ENCODE peak calls at places on chromosomes 12 and 14, in seven cellular contexts. G is activated CD4-positive, CD25-positive, alpha-beta regulatory T cell treated with anti-CD3 and anti-CD28 coated beads, Interleukin-2, amount 50 U/mL, for 24 hours; J is activated naive CD4-positive, alpha-beta T cell treated with anti-CD3 and anti-CD28 coated beads, Interleukin-2, amount 50 U/mL, for 72 hours; U is Panc1; V is left colon; E is T-cell; I is left ventricle myocardium superior. S is an unnamed sample.
A peak's percentile ranks its signal among the peaks of the same experiment; 100 is the strongest.

GRCh38 chr12:22160396-22161003 is 114.5 kb downstream of the CMAS start:
- ATAC-seq in G (peak; percentile 22), J (peak; percentile 22), U (no peak), V (no peak), E (peak; percentile 67), I (no peak), S (no peak)

GRCh38 chr14:20641591-20641990 is at the start of gene OR6S1:
- ATAC-seq in G (no peak), J (no peak), U (no peak), V (no peak), E (no peak), I (no peak), S (no peak)

GRCh38 chr12:60021235-60021634 is 425.4 kb downstream of the SLC16A7 start:
- ATAC-seq in G (no peak), J (no peak), U (no peak), V (no peak), E (no peak), I (no peak), S (no peak)

GRCh38 chr12:1130571-1130970 is 139.5 kb downstream of the ERC1 start:
- ATAC-seq in G (peak; percentile 21), J (no peak), U (no peak), V (peak; percentile 40), E (no peak), I (no peak), S (no peak)

GRCh38 chr14:99229654-99230215 is 42.3 kb downstream of the BCL11B start:
- ATAC-seq in G (no peak), J (no peak), U (no peak), V (no peak), E (peak; percentile 48), I (no peak), S (no peak)

GRCh38 chr12:29082522-29082921 is 66.6 kb upstream of the FAR2 start:
- ATAC-seq in G (peak; percentile 94), J (peak; percentile 99), U (no peak), V (no peak), E (no peak), I (no peak), S (no peak)

GRCh38 chr12:111435661-111436201 is 30.0 kb downstream of the SH2B3 start:
- ATAC-seq in G (no peak), J (no peak), U (peak; percentile 14), V (no peak), E (no peak), I (peak; percentile 2), S (no peak)

GRCh38 chr12:8664228-8664963 is 1.8 kb upstream of the MFAP5 start:
- ATAC-seq in G (no peak), J (no peak), U (no peak), V (no peak), E (no peak), I (peak; percentile 86), S (peak; percentile 83)

GRCh38 chr12:50991296-50991695 is 34.9 kb downstream of the SLC11A2 start:
- ATAC-seq in G (no peak), J (peak; percentile 28), U (no peak), V (no peak), E (no peak), I (no peak), S (no peak)

GRCh38 chr12:57623385-57623784 is 9.6 kb downstream of the B4GALNT1 start:
- ATAC-seq in G (no peak), J (no peak), U (no peak), V (no peak), E (no peak), I (no peak), S (no peak)

GRCh38 chr12:64082866-64083268 is 139.2 kb downstream of the KICS2 start:
- ATAC-seq in G (no peak), J (no peak), U (no peak), V (peak; percentile 64), E (no peak), I (peak; percentile 55), S (peak; percentile 14)

GRCh38 chr12:69345742-69346141 is 2.4 kb upstream of the LYZ start:
- ATAC-seq in G (no peak), J (no peak), U (no peak), V (peak; percentile 65), E (no peak), I (no peak), S (no peak)

GRCh38 chr14:70888681-70889175 is 18.5 kb upstream of the PCNX1 start:
- ATAC-seq in G (no peak), J (no peak), U (no peak), V (no peak), E (peak; percentile 33), I (no peak), S (peak; percentile 42)

GRCh38 chr12:44717612-44718011 is 158.5 kb downstream of the NELL2 start:
- ATAC-seq in G (no peak), J (no peak), U (no peak), V (no peak), E (no peak), I (no peak), S (no peak)

GRCh38 chr14:68854421-68854820 is 61.6 kb upstream of the ZFP36L1 start:
- ATAC-seq in G (peak; percentile 20), J (no peak), U (no peak), V (no peak), E (no peak), I (no peak), S (no peak)